ENCODE peak calls at places on chromosomes 13 and 19, in nine cellular contexts. One of them, this sample, is unnamed.
A peak's percentile ranks its signal among the peaks of the same experiment; 100 is the strongest.

GRCh38 chr13:27954406-27954851 is 14.7 kb downstream of the CDX2 start:
- DNase-seq in ovary: no peak
- DNase-seq in OCI-LY7: no peak
- DNase-seq in suprapubic skin: no peak
- DNase-seq in IMR-90: no peak
- DNase-seq in heart left ventricle: no peak
- DNase-seq in right lobe of liver: peak; percentile 70
- DNase-seq in HepG2: no peak
- DNase-seq in ascending aorta: no peak
- DNase-seq in this sample: no peak

GRCh38 chr19:58261968-58262921 is 16.5 kb upstream of the ZNF8 start:
- DNase-seq in ovary: no peak
- DNase-seq in OCI-LY7: peak; percentile 6
- DNase-seq in suprapubic skin: no peak
- DNase-seq in IMR-90: no peak
- DNase-seq in heart left ventricle: no peak
- DNase-seq in right lobe of liver: no peak
- DNase-seq in HepG2: no peak
- DNase-seq in ascending aorta: no peak
- DNase-seq in this sample: no peak

GRCh38 chr13:38223093-38223492 is 126.6 kb upstream of the UFM1 start:
- DNase-seq in ovary: no peak
- DNase-seq in OCI-LY7: no peak
- DNase-seq in suprapubic skin: no peak
- DNase-seq in IMR-90: peak; percentile 1
- DNase-seq in heart left ventricle: no peak
- DNase-seq in right lobe of liver: no peak
- DNase-seq in HepG2: peak; percentile 1
- DNase-seq in ascending aorta: no peak
- DNase-seq in this sample: no peak

GRCh38 chr19:45713141-45713540 is 17.6 kb downstream of the FBXO46 start:
- DNase-seq in ovary: no peak
- DNase-seq in OCI-LY7: no peak
- DNase-seq in suprapubic skin: no peak
- DNase-seq in IMR-90: no peak
- DNase-seq in heart left ventricle: no peak
- DNase-seq in right lobe of liver: no peak
- DNase-seq in HepG2: no peak
- DNase-seq in ascending aorta: no peak
- DNase-seq in this sample: no peak

GRCh38 chr13:46668302-46668720 is 115.3 kb downstream of the LRCH1 start:
- DNase-seq in ovary: no peak
- DNase-seq in OCI-LY7: peak; percentile 18
- DNase-seq in suprapubic skin: no peak
- DNase-seq in IMR-90: peak; percentile 95
- DNase-seq in heart left ventricle: peak; percentile 66
- DNase-seq in right lobe of liver: no peak
- DNase-seq in HepG2: no peak
- DNase-seq in ascending aorta: no peak
- DNase-seq in this sample: no peak

GRCh38 chr19:51366999-51367564 is 894 bp upstream of the ETFB start:
- DNase-seq in ovary: no peak
- DNase-seq in OCI-LY7: peak; percentile 68
- DNase-seq in suprapubic skin: peak; percentile 82
- DNase-seq in IMR-90: no peak
- DNase-seq in heart left ventricle: peak; percentile 50
- DNase-seq in right lobe of liver: peak; percentile 58
- DNase-seq in HepG2: no peak
- DNase-seq in ascending aorta: no peak
- DNase-seq in this sample: no peak

GRCh38 chr13:51761638-51762350 is 42.2 kb downstream of the DHRS12 start:
- DNase-seq in ovary: no peak
- DNase-seq in OCI-LY7: no peak
- DNase-seq in suprapubic skin: no peak
- DNase-seq in IMR-90: peak; percentile 59
- DNase-seq in heart left ventricle: no peak
- DNase-seq in right lobe of liver: no peak
- DNase-seq in HepG2: no peak
- DNase-seq in ascending aorta: no peak
- DNase-seq in this sample: no peak

GRCh38 chr19:43625918-43626579 is 6.6 kb upstream of the ZNF428 start:
- DNase-seq in ovary: peak; percentile 49
- DNase-seq in OCI-LY7: no peak
- DNase-seq in suprapubic skin: no peak
- DNase-seq in IMR-90: no peak
- DNase-seq in heart left ventricle: no peak
- DNase-seq in right lobe of liver: no peak
- DNase-seq in HepG2: no peak
- DNase-seq in ascending aorta: no peak
- DNase-seq in this sample: no peak

GRCh38 chr13:28622286-28622685 is 36.6 kb upstream of the POMP start:
- DNase-seq in ovary: no peak
- DNase-seq in OCI-LY7: no peak
- DNase-seq in suprapubic skin: peak; percentile 69
- DNase-seq in IMR-90: no peak
- DNase-seq in heart left ventricle: peak; percentile 66
- DNase-seq in right lobe of liver: peak; percentile 43
- DNase-seq in HepG2: no peak
- DNase-seq in ascending aorta: peak; percentile 71
- DNase-seq in this sample: peak; percentile 42

GRCh38 chr13:80989241-80989640 is 648.3 kb upstream of the SPRY2 start:
- DNase-seq in ovary: no peak
- DNase-seq in OCI-LY7: no peak
- DNase-seq in suprapubic skin: no peak
- DNase-seq in IMR-90: no peak
- DNase-seq in heart left ventricle: no peak
- DNase-seq in right lobe of liver: no peak
- DNase-seq in HepG2: no peak
- DNase-seq in ascending aorta: no peak
- DNase-seq in this sample: no peak

GRCh38 chr13:50677687-50678463 is 165.6 kb downstream of the DLEU7 start:
- DNase-seq in ovary: no peak
- DNase-seq in OCI-LY7: no peak
- DNase-seq in suprapubic skin: no peak
- DNase-seq in IMR-90: peak; percentile 11
- DNase-seq in heart left ventricle: no peak
- DNase-seq in right lobe of liver: no peak
- DNase-seq in HepG2: no peak
- DNase-seq in ascending aorta: no peak
- DNase-seq in this sample: no peak

GRCh38 chr19:44050740-44051653 is 839 bp upstream of the ZNF223 start:
- DNase-seq in ovary: no peak
- DNase-seq in OCI-LY7: no peak
- DNase-seq in suprapubic skin: no peak
- DNase-seq in IMR-90: no peak
- DNase-seq in heart left ventricle: no peak
- DNase-seq in right lobe of liver: no peak
- DNase-seq in HepG2: no peak
- DNase-seq in ascending aorta: no peak
- DNase-seq in this sample: no peak

GRCh38 chr13:38542601-38543000 is 144.3 kb upstream of the FREM2 start:
- DNase-seq in ovary: no peak
- DNase-seq in OCI-LY7: no peak
- DNase-seq in suprapubic skin: no peak
- DNase-seq in IMR-90: no peak
- DNase-seq in heart left ventricle: no peak
- DNase-seq in right lobe of liver: no peak
- DNase-seq in HepG2: no peak
- DNase-seq in ascending aorta: no peak
- DNase-seq in this sample: no peak

GRCh38 chr13:73307481-73307880 is 248.7 kb downstream of the KLF5 start:
- DNase-seq in ovary: no peak
- DNase-seq in OCI-LY7: no peak
- DNase-seq in suprapubic skin: no peak
- DNase-seq in IMR-90: peak; percentile 59
- DNase-seq in heart left ventricle: no peak
- DNase-seq in right lobe of liver: no peak
- DNase-seq in HepG2: no peak
- DNase-seq in ascending aorta: no peak
- DNase-seq in this sample: no peak

GRCh38 chr19:38003427-38004099 is 96.6 kb downstream of the SIPA1L3 start:
- DNase-seq in ovary: peak; percentile 61
- DNase-seq in OCI-LY7: peak; percentile 43
- DNase-seq in suprapubic skin: peak; percentile 87
- DNase-seq in IMR-90: peak; percentile 92
- DNase-seq in heart left ventricle: peak; percentile 73
- DNase-seq in right lobe of liver: peak; percentile 39
- DNase-seq in HepG2: no peak
- DNase-seq in ascending aorta: peak; percentile 82
- DNase-seq in this sample: peak; percentile 42

GRCh38 chr19:821976-822773 is 420 bp upstream of the PLPPR3 start:
- DNase-seq in ovary: no peak
- DNase-seq in OCI-LY7: no peak
- DNase-seq in suprapubic skin: no peak
- DNase-seq in IMR-90: no peak
- DNase-seq in heart left ventricle: no peak
- DNase-seq in right lobe of liver: no peak
- DNase-seq in HepG2: no peak
- DNase-seq in ascending aorta: no peak
- DNase-seq in this sample: no peak

GRCh38 chr19:46077815-46078167 is 37.0 kb upstream of the IGFL4 start:
- DNase-seq in ovary: no peak
- DNase-seq in OCI-LY7: no peak
- DNase-seq in suprapubic skin: no peak
- DNase-seq in IMR-90: no peak
- DNase-seq in heart left ventricle: no peak
- DNase-seq in right lobe of liver: no peak
- DNase-seq in HepG2: no peak
- DNase-seq in ascending aorta: no peak
- DNase-seq in this sample: no peak

GRCh38 chr19:51259348-51260245 is 8.7 kb downstream of the SIGLECL1 start:
- DNase-seq in ovary: no peak
- DNase-seq in OCI-LY7: peak; percentile 37
- DNase-seq in suprapubic skin: no peak
- DNase-seq in IMR-90: peak; percentile 22
- DNase-seq in heart left ventricle: no peak
- DNase-seq in right lobe of liver: no peak
- DNase-seq in HepG2: peak; percentile 24
- DNase-seq in ascending aorta: no peak
- DNase-seq in this sample: peak; percentile 26

GRCh38 chr13:99724633-99725517 is 223.6 kb downstream of the TM9SF2 start:
- DNase-seq in ovary: no peak
- DNase-seq in OCI-LY7: no peak
- DNase-seq in suprapubic skin: no peak
- DNase-seq in IMR-90: no peak
- DNase-seq in heart left ventricle: no peak
- DNase-seq in right lobe of liver: no peak
- DNase-seq in HepG2: no peak
- DNase-seq in ascending aorta: no peak
- DNase-seq in this sample: no peak
- TF ChIP-seq CTCF in ovary: no peak
- TF ChIP-seq CTCF in OCI-LY7: no peak
- TF ChIP-seq CTCF in suprapubic skin: no peak
- TF ChIP-seq CTCF in IMR-90: no peak
- TF ChIP-seq CTCF in heart left ventricle: no peak
- TF ChIP-seq CTCF in right lobe of liver: no peak
- TF ChIP-seq CTCF in HepG2: no peak
- TF ChIP-seq CTCF in ascending aorta: no peak
- TF ChIP-seq CTCF in this sample: no peak

DNA sequence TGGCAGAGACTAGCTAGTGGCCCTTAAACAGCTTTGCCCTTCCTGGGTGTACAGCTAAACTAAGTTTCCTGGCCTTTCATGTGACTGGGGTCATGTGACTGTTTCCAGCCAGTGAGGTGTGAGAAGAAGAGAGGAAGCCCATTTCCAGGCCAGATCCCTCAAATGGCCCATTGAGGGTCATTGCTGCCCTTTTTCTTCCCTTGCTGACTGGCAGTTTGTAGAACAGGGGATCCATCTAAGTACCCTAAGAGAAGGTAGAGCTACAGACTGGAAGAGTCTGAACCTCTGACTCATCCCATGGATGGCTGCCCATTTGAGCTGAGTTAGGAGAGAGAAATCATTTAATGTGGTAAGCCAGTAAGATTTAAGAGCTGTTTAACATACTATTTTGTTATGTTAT is 2.8 kb downstream of the SWSAP1 start:
- DNase-seq in ovary: no peak
- DNase-seq in OCI-LY7: peak; percentile 79
- DNase-seq in suprapubic skin: no peak
- DNase-seq in IMR-90: peak; percentile 94
- DNase-seq in heart left ventricle: no peak
- DNase-seq in right lobe of liver: peak; percentile 67
- DNase-seq in HepG2: no peak
- DNase-seq in ascending aorta: no peak
- DNase-seq in this sample: peak; percentile 43
- H3K4me1 ChIP-seq in ovary: peaks cover 19% of the 10 kb centered on the region
- H3K4me1 ChIP-seq in OCI-LY7: peaks cover 57% of the 10 kb centered on the region
- H3K4me1 ChIP-seq in suprapubic skin: peaks cover 63% of the 10 kb centered on the region
- H3K4me1 ChIP-seq in IMR-90: peaks cover 25% of the 10 kb centered on the region
- H3K4me1 ChIP-seq in heart left ventricle: peaks cover 55% of the 10 kb centered on the region
- H3K4me1 ChIP-seq in right lobe of liver: no peaks in the 10 kb centered on the region
- H3K4me1 ChIP-seq in HepG2: peaks cover 52% of the 10 kb centered on the region
- H3K4me1 ChIP-seq in ascending aorta: peaks cover 12% of the 10 kb centered on the region
- H3K4me1 ChIP-seq in this sample: peaks cover 36% of the 10 kb centered on the region

GRCh38 chr19:15369594-15369891 is 10.0 kb downstream of the AKAP8 start:
- DNase-seq in ovary: no peak
- DNase-seq in OCI-LY7: no peak
- DNase-seq in suprapubic skin: no peak
- DNase-seq in IMR-90: no peak
- DNase-seq in heart left ventricle: no peak
- DNase-seq in right lobe of liver: no peak
- DNase-seq in HepG2: no peak
- DNase-seq in ascending aorta: no peak
- DNase-seq in this sample: no peak

GRCh38 chr19:15368051-15368632 is 11.4 kb downstream of the AKAP8 start:
- DNase-seq in ovary: no peak
- DNase-seq in OCI-LY7: no peak
- DNase-seq in suprapubic skin: no peak
- DNase-seq in IMR-90: no peak
- DNase-seq in heart left ventricle: no peak
- DNase-seq in right lobe of liver: no peak
- DNase-seq in HepG2: no peak
- DNase-seq in ascending aorta: no peak
- DNase-seq in this sample: no peak

GRCh38 chr19:15368798-15369593 is 10.6 kb downstream of the AKAP8 start:
- DNase-seq in ovary: no peak
- DNase-seq in OCI-LY7: no peak
- DNase-seq in suprapubic skin: no peak
- DNase-seq in IMR-90: no peak
- DNase-seq in heart left ventricle: peak; percentile 51
- DNase-seq in right lobe of liver: no peak
- DNase-seq in HepG2: no peak
- DNase-seq in ascending aorta: no peak
- DNase-seq in this sample: no peak

GRCh38 chr19:15367439-15367838 is 12.1 kb downstream of the AKAP8 start:
- DNase-seq in ovary: no peak
- DNase-seq in OCI-LY7: no peak
- DNase-seq in suprapubic skin: no peak
- DNase-seq in IMR-90: no peak
- DNase-seq in heart left ventricle: no peak
- DNase-seq in right lobe of liver: no peak
- DNase-seq in HepG2: no peak
- DNase-seq in ascending aorta: no peak
- DNase-seq in this sample: no peak

GRCh38 chr19:15365264-15365663 is 14.3 kb downstream of the AKAP8 start:
- DNase-seq in ovary: no peak
- DNase-seq in OCI-LY7: no peak
- DNase-seq in suprapubic skin: no peak
- DNase-seq in IMR-90: no peak
- DNase-seq in heart left ventricle: no peak
- DNase-seq in right lobe of liver: no peak
- DNase-seq in HepG2: no peak
- DNase-seq in ascending aorta: no peak
- DNase-seq in this sample: no peak
- TF ChIP-seq CTCF in ovary: no peak
- TF ChIP-seq CTCF in OCI-LY7: no peak
- TF ChIP-seq CTCF in suprapubic skin: no peak
- TF ChIP-seq CTCF in IMR-90: no peak
- TF ChIP-seq CTCF in heart left ventricle: no peak
- TF ChIP-seq CTCF in right lobe of liver: no peak
- TF ChIP-seq CTCF in HepG2: no peak
- TF ChIP-seq CTCF in ascending aorta: no peak
- TF ChIP-seq CTCF in this sample: no peak

GRCh38 chr19:55386515-55386947 is 799 bp downstream of the RPL28 start:
- DNase-seq in ovary: peak; percentile 41
- DNase-seq in OCI-LY7: no peak
- DNase-seq in suprapubic skin: no peak
- DNase-seq in IMR-90: no peak
- DNase-seq in heart left ventricle: no peak
- DNase-seq in right lobe of liver: no peak
- DNase-seq in HepG2: no peak
- DNase-seq in ascending aorta: no peak
- DNase-seq in this sample: no peak
- H3K4me1 ChIP-seq in ovary: peaks cover 26% of the 10 kb centered on the region
- H3K4me1 ChIP-seq in OCI-LY7: peaks cover 47% of the 10 kb centered on the region
- H3K4me1 ChIP-seq in suprapubic skin: peaks cover 60% of the 10 kb centered on the region
- H3K4me1 ChIP-seq in IMR-90: peaks cover 47% of the 10 kb centered on the region
- H3K4me1 ChIP-seq in heart left ventricle: peaks cover 48% of the 10 kb centered on the region
- H3K4me1 ChIP-seq in right lobe of liver: no peaks in the 10 kb centered on the region
- H3K4me1 ChIP-seq in HepG2: peaks cover 40% of the 10 kb centered on the region
- H3K4me1 ChIP-seq in ascending aorta: peaks cover 11% of the 10 kb centered on the region
- H3K4me1 ChIP-seq in this sample: peaks cover 33% of the 10 kb centered on the region